ENCODE peak calls at places on chromosomes 2 and 18, in five cellular contexts. G is astrocyte; M is CD4-positive, alpha-beta T cell; F is lower lobe of right lung; Q is GOT3. X is an unnamed sample.

GRCh38 chr2:29530281-29530680 is 391.1 kb downstream of the ALK start:
- DNase-seq in G (peak), M (no peak), F (no peak), Q (no peak), X (no peak)

GRCh38 chr2:147424766-147425165 is 420.1 kb upstream of the ACVR2A start:
- DNase-seq in G (peak), M (no peak), F (no peak), Q (no peak), X (no peak)

GRCh38 chr2:33104052-33104623 is 157.4 kb downstream of the LTBP1 start:
- DNase-seq in G (peak), M (no peak), F (no peak), Q (no peak), X (no peak)

GRCh38 chr2:128631698-128632490 is 313.2 kb upstream of the HS6ST1 start:
- DNase-seq in G (no peak), M (no peak), F (no peak), Q (no peak), X (peak)

GRCh38 chr2:173043897-173044472 is 31.7 kb upstream of the MAP3K20 start:
- DNase-seq in G (no peak), M (no peak), F (no peak), Q (no peak), X (no peak)

GRCh38 chr18:74784791-74785190 is 187.1 kb downstream of the ZNF407 start:
- DNase-seq in G (no peak), M (no peak), F (no peak), Q (no peak), X (no peak)

GRCh38 chr18:78127041-78127440 is 852.6 kb upstream of the SALL3 start:
- DNase-seq in G (no peak), M (no peak), F (no peak), Q (no peak), X (no peak)

GRCh38 chr18:11780042-11780441 is 71.2 kb upstream of the CHMP1B start:
- DNase-seq in G (no peak), M (no peak), F (no peak), Q (no peak), X (no peak)

GRCh38 chr2:230627806-230628724 is 84.6 kb upstream of the CAB39 start:
- DNase-seq in G (peak), M (no peak), F (no peak), Q (no peak), X (no peak)

GRCh38 chr18:79559121-79559835 is 120.3 kb upstream of the CTDP1 start:
- DNase-seq in G (no peak), M (no peak), F (no peak), Q (no peak), X (peak)

GRCh38 chr18:55398858-55399257 is 189.1 kb downstream of the TCF4 start:
- DNase-seq in G (no peak), M (no peak), F (no peak), Q (no peak), X (no peak)

GRCh38 chr2:29783696-29784095 is 137.7 kb downstream of the ALK start:
- DNase-seq in G (no peak), M (no peak), F (no peak), Q (no peak), X (no peak)

GRCh38 chr2:9637330-9637729 is 6.5 kb upstream of the YWHAQ start:
- DNase-seq in G (peak), M (no peak), F (no peak), Q (no peak), X (no peak)

GRCh38 chr2:218329826-218330651 is 26.6 kb upstream of the CATIP start:
- DNase-seq in G (no peak), M (no peak), F (peak), Q (no peak), X (no peak)

GRCh38 chr2:135573620-135574019 is 42.3 kb downstream of the R3HDM1 start:
- DNase-seq in G (no peak), M (no peak), F (no peak), Q (no peak), X (no peak)

GRCh38 chr18:12742453-12742852 is 39.6 kb downstream of the PSMG2 start:
- DNase-seq in G (peak), M (no peak), F (no peak), Q (no peak), X (no peak)

GRCh38 chr2:172256886-172257285 is 154.2 kb upstream of the DLX2 start:
- DNase-seq in G (no peak), M (no peak), F (no peak), Q (no peak), X (no peak)

GRCh38 chr2:161481619-161482018 is 65.5 kb downstream of the TBR1 start:
- DNase-seq in G (no peak), M (no peak), F (no peak), Q (no peak), X (no peak)

GRCh38 chr2:128549646-128550260 is 231.1 kb upstream of the HS6ST1 start:
- DNase-seq in G (no peak), M (no peak), F (no peak), Q (no peak), X (no peak)

GRCh38 chr2:191366199-191366598 is 121.0 kb downstream of the MYO1B start:
- DNase-seq in G (peak), M (no peak), F (no peak), Q (no peak), X (no peak)

GRCh38 chr18:63325086-63325686 is 5.6 kb upstream of the BCL2 start:
- DNase-seq in G (no peak), M (no peak), F (no peak), Q (no peak), X (no peak)

GRCh38 chr2:119489232-119489952 is 34.9 kb downstream of the SCTR start:
- DNase-seq in G (no peak), M (no peak), F (no peak), Q (no peak), X (no peak)

GRCh38 chr2:207330912-207331311 is 165.2 kb upstream of the KLF7 start:
- DNase-seq in G (peak), M (no peak), F (no peak), Q (peak), X (peak)

GRCh38 chr2:68556384-68556783 is 87.0 kb upstream of the PROKR1 start:
- DNase-seq in G (peak), M (no peak), F (no peak), Q (no peak), X (no peak)

GRCh38 chr2:118470297-118470696 is 377.2 kb downstream of the EN1 start:
- DNase-seq in G (no peak), M (no peak), F (no peak), Q (no peak), X (no peak)

GRCh38 chr2:24482256-24482971 is 8.6 kb upstream of the NCOA1 start:
- DNase-seq in G (no peak), M (no peak), F (no peak), Q (no peak), X (no peak)

GRCh38 chr2:14292964-14293363 is 339.6 kb upstream of the LRATD1 start:
- DNase-seq in G (no peak), M (no peak), F (no peak), Q (no peak), X (no peak)

GRCh38 chr2:53202063-53202462 is 565.5 kb upstream of the CHAC2 start:
- DNase-seq in G (peak), M (no peak), F (no peak), Q (no peak), X (no peak)

GRCh38 chr2:20449501-20450200 is 2.8 kb downstream of the RHOB start:
- DNase-seq in G (no peak), M (no peak), F (no peak), Q (no peak), X (no peak)

GRCh38 chr2:112031916-112032582 is 23.0 kb upstream of the TMEM87B start:
- DNase-seq in G (no peak), M (no peak), F (peak), Q (no peak), X (no peak)

GRCh38 chr2:66301073-66301766 is 133.7 kb upstream of the MEIS1 start:
- DNase-seq in G (peak), M (no peak), F (no peak), Q (no peak), X (peak)

GRCh38 chr2:216551669-216552068 is 53.0 kb downstream of the RPL37A start:
- DNase-seq in G (no peak), M (no peak), F (no peak), Q (no peak), X (no peak)

GRCh38 chr2:43218221-43218549 is 8.2 kb downstream of the ZFP36L2 start:
- DNase-seq in G (no peak), M (no peak), F (no peak), Q (no peak), X (no peak)

GRCh38 chr18:54173980-54174611 is 50.4 kb downstream of the MBD2 start:
- DNase-seq in G (no peak), M (no peak), F (no peak), Q (no peak), X (no peak)

GRCh38 chr18:37578886-37579513 is 13.4 kb upstream of the CELF4 start:
- DNase-seq in G (no peak), M (no peak), F (no peak), Q (no peak), X (no peak)

GRCh38 chr18:2805970-2806943 is 40.5 kb upstream of the EMILIN2 start:
- DNase-seq in G (peak), M (no peak), F (no peak), Q (no peak), X (no peak)

GRCh38 chr2:237253046-237253723 is 160.8 kb downstream of the COL6A3 start:
- DNase-seq in G (peak), M (no peak), F (no peak), Q (no peak), X (no peak)